ENCODE peak calls at places on chromosomes 1 and 21, in eight cellular contexts. O is Peyer's patch, N is brain microvascular endothelial cell, A is HepG2, T is fibroblast of villous mesenchyme, Y is GM23338, J is neural progenitor cell, B is breast epithelium. D is an unnamed sample.

GRCh38 chr1:196910208-196910607 is 22.4 kb downstream of the CFHR4 start:
- DNase-seq in O (no peak), J (no peak), Y (peak), T (no peak), N (peak), A (no peak), B (no peak), D (peak)

GRCh38 chr1:204438628-204439027 is 27.0 kb upstream of the PPP1R15B start:
- DNase-seq in O (no peak), T (peak), J (no peak), B (no peak), N (peak), Y (no peak), A (no peak), D (no peak)

GRCh38 chr1:167722152-167722869 is 529 bp downstream of the MPZL1 start:
- DNase-seq in A (peak), J (peak), N (peak), O (peak), B (no peak), Y (peak), T (peak), D (no peak)

GRCh38 chr21:38139380-38140168 is 117.2 kb upstream of the KCNJ15 start:
- DNase-seq in N (peak), J (no peak), A (peak), T (peak), B (peak), O (no peak), Y (no peak), D (peak)

GRCh38 chr1:185585770-185586169 is 148.4 kb upstream of the HMCN1 start:
- DNase-seq in N (no peak), O (no peak), Y (no peak), A (peak), J (no peak), B (no peak), T (no peak), D (no peak)

GRCh38 chr1:87206444-87206843 is 122.2 kb upstream of the LMO4 start:
- DNase-seq in N (no peak), O (no peak), J (no peak), T (no peak), A (no peak), Y (no peak), B (no peak), D (no peak)

GRCh38 chr1:88684482-88685238 is 587 bp downstream of the PKN2 start:
- DNase-seq in O (peak), T (peak), A (peak), B (peak), J (peak), Y (peak), N (peak), D (no peak)

GRCh38 chr1:43293171-43293570 is 7.6 kb upstream of the TIE1 start:
- DNase-seq in T (no peak), J (no peak), Y (no peak), B (no peak), A (no peak), N (no peak), O (no peak), D (no peak)

GRCh38 chr21:44434936-44435635 is 20.2 kb upstream of the LRRC3 start:
- DNase-seq in O (peak), T (no peak), B (no peak), Y (no peak), A (no peak), J (no peak), N (no peak), D (no peak)

GRCh38 chr1:30774550-30775432 is 17.2 kb upstream of the LAPTM5 start:
- DNase-seq in B (no peak), O (no peak), T (no peak), N (no peak), Y (no peak), J (no peak), A (no peak), D (no peak)

GRCh38 chr1:69215883-69216282 is 351.8 kb upstream of the LRRC7 start:
- DNase-seq in J (no peak), Y (no peak), O (no peak), T (no peak), N (no peak), B (no peak), A (no peak), D (no peak)

GRCh38 chr1:8217011-8217711 is 100.8 kb upstream of the SLC45A1 start:
- DNase-seq in Y (peak), B (no peak), J (peak), N (no peak), A (no peak), T (peak), O (peak), D (no peak)

GRCh38 chr1:8218351-8219092 is 99.4 kb upstream of the SLC45A1 start:
- DNase-seq in N (no peak), O (no peak), Y (no peak), J (no peak), T (peak), B (no peak), A (no peak), D (no peak)

GRCh38 chr1:8219530-8219929 is 98.4 kb upstream of the SLC45A1 start:
- DNase-seq in B (no peak), N (no peak), Y (no peak), A (no peak), J (no peak), T (no peak), O (no peak), D (no peak)

GRCh38 chr1:8216005-8216404 is 101.9 kb upstream of the SLC45A1 start:
- DNase-seq in N (no peak), A (no peak), T (peak), O (no peak), J (no peak), B (no peak), Y (no peak), D (no peak)

DNA sequence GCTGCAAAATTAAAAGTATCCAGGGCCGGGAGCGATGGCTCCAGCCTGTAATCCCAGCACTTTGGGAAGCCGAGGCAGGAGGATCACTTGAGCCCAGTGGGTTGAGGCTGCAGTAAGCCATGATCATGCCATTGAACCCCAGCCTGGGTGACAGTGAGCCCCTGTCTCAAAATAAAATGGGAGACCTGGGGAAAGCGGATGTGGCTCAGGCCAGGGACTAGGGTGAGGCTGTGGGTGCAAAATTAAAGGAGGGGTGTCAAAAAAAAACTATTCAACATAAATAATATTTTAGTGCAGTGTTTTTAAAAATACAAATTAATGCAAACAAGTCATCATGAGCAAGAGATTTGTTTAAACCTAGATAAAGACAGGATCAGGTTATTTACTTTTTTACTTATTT is 100.1 kb upstream of the SLC45A1 start:
- DNase-seq in Y (no peak), A (no peak), N (no peak), B (no peak), O (no peak), T (no peak), J (no peak), D (no peak)
- H3K4me3 ChIP-seq in Y (peak), A (no peak), N (peak), B (peak), O (peak), T (no peak), J (peak), D (no peak)

GRCh38 chr1:117284408-117285215 is 73.9 kb upstream of the VTCN1 start:
- DNase-seq in A (peak), J (peak), N (peak), B (no peak), Y (peak), T (peak), O (no peak), D (peak)
- TF ChIP-seq CTCF in A (peak), J (peak), N (peak), B (peak), Y (peak), T (peak), O (peak), D (peak)

GRCh38 chr1:91850708-91851107 is 35.2 kb downstream of the TGFBR3 start:
- DNase-seq in B (no peak), N (no peak), J (no peak), A (no peak), O (no peak), T (no peak), Y (no peak), D (no peak)
- H3K4me3 ChIP-seq in B (no peak), N (no peak), J (no peak), A (no peak), O (no peak), T (no peak), Y (no peak), D (no peak)

GRCh38 chr1:181153634-181153961 is 65.1 kb downstream of the IER5 start:
- DNase-seq in Y (no peak), A (no peak), J (no peak), B (no peak), N (no peak), T (no peak), O (no peak), D (no peak)

GRCh38 chr1:181150842-181151241 is 62.3 kb downstream of the IER5 start:
- DNase-seq in O (no peak), Y (no peak), N (no peak), A (no peak), B (no peak), J (no peak), T (no peak), D (no peak)

GRCh38 chr1:181155339-181155738 is 66.8 kb downstream of the IER5 start:
- DNase-seq in N (no peak), A (no peak), J (no peak), B (no peak), T (no peak), Y (no peak), O (no peak), D (no peak)

GRCh38 chr1:181151378-181152326 is 63.2 kb downstream of the IER5 start:
- DNase-seq in T (peak), Y (no peak), O (no peak), J (no peak), A (no peak), B (no peak), N (no peak), D (no peak)

GRCh38 chr1:181152892-181153633 is 64.6 kb downstream of the IER5 start:
- DNase-seq in Y (peak), T (peak), N (peak), B (peak), J (peak), A (no peak), O (peak), D (no peak)
- TF ChIP-seq CTCF in Y (peak), T (peak), N (peak), B (no peak), J (peak), A (peak), O (peak), D (no peak)

DNA sequence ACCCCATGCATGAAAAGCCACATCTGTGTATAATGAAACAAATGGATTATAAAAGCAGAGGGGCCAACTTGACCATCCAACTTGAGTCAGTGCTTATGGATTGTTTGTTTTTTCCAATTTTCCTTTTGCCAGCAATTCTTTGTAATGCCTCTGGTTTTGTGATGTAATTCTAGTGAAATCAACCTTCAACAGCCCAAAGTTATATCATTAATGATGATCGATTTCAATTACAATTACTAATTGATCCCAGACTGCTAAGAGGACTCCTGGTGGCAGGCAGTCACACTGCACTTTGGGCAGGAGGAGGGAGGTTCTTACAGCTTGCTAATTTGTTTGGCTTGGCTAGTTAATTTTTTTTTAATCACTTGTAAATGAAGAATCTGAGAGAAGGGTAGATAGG is 552.3 kb downstream of the NUF2 start:
- DNase-seq in T (no peak), N (no peak), Y (peak), O (no peak), B (no peak), J (no peak), A (no peak), D (no peak)
- H3K4me3 ChIP-seq in T (no peak), N (no peak), Y (no peak), O (no peak), B (no peak), J (no peak), A (no peak), D (no peak)

GRCh38 chr1:213550804-213551203 is 437.0 kb upstream of the PROX1 start:
- DNase-seq in N (no peak), J (no peak), A (no peak), T (no peak), B (no peak), Y (no peak), O (no peak), D (no peak)

GRCh38 chr1:213552045-213552444 is 435.7 kb upstream of the PROX1 start:
- DNase-seq in J (no peak), T (no peak), Y (no peak), B (no peak), O (no peak), N (no peak), A (no peak), D (no peak)

GRCh38 chr1:213549982-213550381 is 437.8 kb upstream of the PROX1 start:
- DNase-seq in J (no peak), B (no peak), O (no peak), N (no peak), Y (no peak), A (no peak), T (no peak), D (no peak)
- TF ChIP-seq CTCF in J (no peak), B (no peak), O (no peak), N (no peak), Y (no peak), A (no peak), T (no peak), D (no peak)

GRCh38 chr1:107863342-107863741 is 101.6 kb downstream of the VAV3 start:
- DNase-seq in J (no peak), N (no peak), T (no peak), B (no peak), A (no peak), Y (no peak), O (no peak), D (no peak)

GRCh38 chr1:107867422-107867821 is 97.6 kb downstream of the VAV3 start:
- DNase-seq in B (no peak), J (peak), Y (peak), T (no peak), A (no peak), N (no peak), O (no peak), D (no peak)

GRCh38 chr1:107867892-107868291 is 97.1 kb downstream of the VAV3 start:
- DNase-seq in A (no peak), T (no peak), B (no peak), J (no peak), Y (no peak), O (no peak), N (no peak), D (no peak)

GRCh38 chr1:107865627-107866026 is 99.4 kb downstream of the VAV3 start:
- DNase-seq in J (no peak), B (no peak), N (no peak), A (no peak), T (no peak), Y (no peak), O (no peak), D (no peak)

DNA sequence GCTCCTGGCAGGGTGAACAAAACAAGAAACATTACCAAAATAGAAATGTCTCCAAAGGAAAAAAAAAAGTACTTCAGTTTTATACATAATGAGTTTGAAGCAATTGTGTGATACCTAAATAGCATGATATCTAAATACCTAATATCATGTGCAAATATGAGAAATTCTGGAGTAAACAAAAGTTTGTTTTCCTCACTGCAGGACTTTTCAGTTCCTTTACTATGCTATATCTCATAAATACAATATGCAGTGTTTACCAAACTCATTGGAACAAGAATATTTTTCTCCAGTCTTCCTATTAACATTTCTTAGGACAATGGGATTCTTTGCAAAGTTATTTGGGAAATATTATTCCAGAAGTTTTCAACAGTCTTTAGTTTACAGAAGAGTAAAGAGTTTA is 98.1 kb downstream of the VAV3 start:
- DNase-seq in T (no peak), B (no peak), N (no peak), A (no peak), J (no peak), Y (no peak), O (no peak), D (no peak)
- H3K4me3 ChIP-seq in T (no peak), B (no peak), N (no peak), A (no peak), J (no peak), Y (no peak), O (no peak), D (no peak)

GRCh38 chr1:25501235-25502058 is 42.0 kb upstream of the LDLRAP1 start:
- DNase-seq in A (peak), B (no peak), N (no peak), J (peak), O (no peak), T (peak), Y (peak), D (peak)
- TF ChIP-seq CTCF in A (peak), B (no peak), N (peak), J (peak), O (no peak), T (peak), Y (peak), D (no peak)

GRCh38 chr21:29075706-29076447 is 2.4 kb upstream of the CCT8 start:
- DNase-seq in O (no peak), T (no peak), N (no peak), A (no peak), J (no peak), B (no peak), Y (no peak), D (no peak)
- H3K4me3 ChIP-seq in O (no peak), T (no peak), N (no peak), A (no peak), J (no peak), B (no peak), Y (no peak), D (no peak)

DNA sequence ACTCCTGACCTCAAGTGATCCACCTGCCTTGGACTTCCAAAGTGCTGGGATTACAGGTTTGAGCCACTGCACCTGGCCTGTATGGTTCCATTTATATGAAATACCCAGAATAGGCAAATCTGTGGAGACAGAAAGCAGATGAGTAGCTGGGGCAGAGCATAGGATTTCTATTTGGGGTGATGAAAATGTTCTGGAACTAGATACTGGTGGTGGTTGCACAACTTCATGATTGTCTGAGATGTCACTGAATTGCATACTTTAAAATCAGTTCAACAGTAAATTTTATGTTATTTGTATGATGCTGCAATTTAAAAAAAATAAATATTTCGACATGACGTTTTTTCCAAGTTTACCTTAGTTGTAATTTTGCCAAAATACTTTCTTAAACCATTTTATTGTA is 23.9 kb downstream of the ITSN1 start:
- DNase-seq in B (no peak), O (no peak), A (no peak), T (no peak), J (no peak), N (no peak), Y (no peak), D (no peak)
- TF ChIP-seq CTCF in B (no peak), O (no peak), A (no peak), T (no peak), J (no peak), N (no peak), Y (no peak), D (no peak)